ENCODE peak calls at places on chromosome 4, in six cellular contexts. W is tibial artery, C is ovary, B is testis, J is pancreas, D is psoas muscle. E is an unnamed sample. For H3K4me1, the result is how much of the 10 kb centered on the place peaks cover.

GRCh38 chr4:78409612-78410202 is 141.9 kb upstream of the ANXA3 start:
- DNase-seq in W (no peak), C (no peak), B (no peak), J (no peak), D (no peak), E (no peak)

GRCh38 chr4:116480486-116480990 is 604.8 kb downstream of the TRAM1L1 start:
- DNase-seq in W (no peak), C (no peak), B (no peak), J (no peak), D (no peak), E (no peak)

GRCh38 chr4:89357346-89357745 is 49.7 kb upstream of the GPRIN3 start:
- DNase-seq in W (no peak), C (no peak), B (no peak), J (no peak), D (no peak), E (no peak)

GRCh38 chr4:168059251-168059650 is 33.1 kb upstream of the ANXA10 start:
- DNase-seq in W (no peak), C (no peak), B (no peak), J (no peak), D (no peak), E (no peak)

GRCh38 chr4:126894963-126895362 is 737.8 kb upstream of the INTU start:
- DNase-seq in W (no peak), C (no peak), B (no peak), J (no peak), D (no peak), E (no peak)

GRCh38 chr4:155038459-155038858 is 170.0 kb upstream of the NPY2R start:
- DNase-seq in W (no peak), C (no peak), B (no peak), J (no peak), D (no peak), E (no peak)

GRCh38 chr4:6989331-6989923 is 53.7 kb upstream of the TADA2B start:
- DNase-seq in W (no peak), C (no peak), B (no peak), J (no peak), D (no peak), E (no peak)

GRCh38 chr4:73730854-73731253 is 9.5 kb upstream of the CXCL8 start:
- DNase-seq in W (no peak), C (no peak), B (no peak), J (no peak), D (no peak), E (no peak)

GRCh38 chr4:80115368-80116181 is 42.5 kb upstream of the ANTXR2 start:
- DNase-seq in W (no peak), C (no peak), B (no peak), J (peak), D (no peak), E (no peak)

GRCh38 chr4:111454961-111455360 is 690.3 kb upstream of the FAM241A start:
- DNase-seq in W (no peak), C (no peak), B (no peak), J (peak), D (no peak), E (peak)

GRCh38 chr4:120400441-120400840 is 333.8 kb upstream of the MAD2L1 start:
- DNase-seq in W (no peak), C (no peak), B (no peak), J (no peak), D (no peak), E (no peak)

GRCh38 chr4:31275906-31276305 is 555.7 kb downstream of the PCDH7 start:
- DNase-seq in W (no peak), C (no peak), B (no peak), J (no peak), D (no peak), E (no peak)

GRCh38 chr4:118743867-118744266 is 58.7 kb downstream of the METTL14 start:
- DNase-seq in W (no peak), C (no peak), B (no peak), J (no peak), D (no peak), E (no peak)
- H3K4me1 ChIP-seq in W (under half), C (under half), B (under half), J (under half), D (under half), E (under half)

DNA sequence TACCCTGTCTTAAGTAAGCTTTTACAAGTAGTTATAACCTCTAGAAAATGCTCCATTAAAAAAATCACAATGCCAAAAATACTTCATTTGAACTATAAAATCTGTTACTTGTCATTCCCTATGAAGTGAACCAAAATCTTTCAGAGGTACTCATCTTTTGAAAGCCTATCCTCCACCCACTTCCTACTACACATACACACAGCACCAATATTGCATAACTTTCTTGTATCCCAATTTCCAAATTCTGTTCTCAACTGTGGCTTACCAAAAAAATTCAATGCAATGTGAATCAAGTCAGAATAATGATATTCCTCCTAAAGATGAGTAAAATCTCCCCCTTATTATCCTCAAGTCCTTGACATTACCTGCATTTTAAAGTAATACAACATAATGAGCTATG is 15.9 kb downstream of the DHX15 start:
- DNase-seq in W (no peak), C (no peak), B (no peak), J (no peak), D (no peak), E (no peak)
- H3K4me1 ChIP-seq in W (under half), C (under half), B (under half), J (under half), D (under half), E (under half)

GRCh38 chr4:145851516-145852201 is 87.0 kb downstream of the ZNF827 start:
- DNase-seq in W (no peak), C (no peak), B (no peak), J (no peak), D (no peak), E (no peak)
- H3K4me1 ChIP-seq in W (under half), C (under half), B (under half), J (under half), D (under half), E (under half)

GRCh38 chr4:40212674-40213504 is 16.1 kb downstream of the RHOH start:
- DNase-seq in W (no peak), C (no peak), B (no peak), J (no peak), D (no peak), E (no peak)

GRCh38 chr4:40216622-40217366 is 20.0 kb downstream of the RHOH start:
- DNase-seq in W (no peak), C (no peak), B (no peak), J (no peak), D (no peak), E (no peak)

GRCh38 chr4:40214661-40215418 is 18.0 kb downstream of the RHOH start:
- DNase-seq in W (no peak), C (no peak), B (no peak), J (no peak), D (no peak), E (no peak)

GRCh38 chr4:40211224-40212185 is 14.7 kb downstream of the RHOH start:
- DNase-seq in W (no peak), C (no peak), B (no peak), J (no peak), D (no peak), E (no peak)

GRCh38 chr4:40214038-40214437 is 17.2 kb downstream of the RHOH start:
- DNase-seq in W (no peak), C (no peak), B (no peak), J (no peak), D (no peak), E (no peak)
- H3K4me1 ChIP-seq in W (under half), C (under half), B (under half), J (under half), D (under half), E (under half)

GRCh38 chr4:57070461-57070860 is 39.7 kb downstream of the IGFBP7 start:
- DNase-seq in W (no peak), C (no peak), B (no peak), J (no peak), D (no peak), E (no peak)
- H3K4me1 ChIP-seq in W (under half), C (under half), B (under half), J (under half), D (under half), E (under half)

GRCh38 chr4:169253087-169253675 is 17.6 kb downstream of the SH3RF1 start:
- DNase-seq in W (no peak), C (no peak), B (no peak), J (no peak), D (no peak), E (no peak)

GRCh38 chr4:169256856-169257756 is 13.7 kb downstream of the SH3RF1 start:
- DNase-seq in W (no peak), C (no peak), B (no peak), J (no peak), D (no peak), E (no peak)

GRCh38 chr4:169254546-169254983 is 16.2 kb downstream of the SH3RF1 start:
- DNase-seq in W (no peak), C (no peak), B (peak), J (no peak), D (no peak), E (peak)

GRCh38 chr4:169253904-169254303 is 16.9 kb downstream of the SH3RF1 start:
- DNase-seq in W (no peak), C (no peak), B (no peak), J (no peak), D (no peak), E (no peak)

GRCh38 chr4:169256101-169256612 is 14.6 kb downstream of the SH3RF1 start:
- DNase-seq in W (no peak), C (no peak), B (no peak), J (no peak), D (no peak), E (no peak)
- H3K4me1 ChIP-seq in W (under half), C (under half), B (under half), J (half or more), D (half or more), E (under half)

DNA sequence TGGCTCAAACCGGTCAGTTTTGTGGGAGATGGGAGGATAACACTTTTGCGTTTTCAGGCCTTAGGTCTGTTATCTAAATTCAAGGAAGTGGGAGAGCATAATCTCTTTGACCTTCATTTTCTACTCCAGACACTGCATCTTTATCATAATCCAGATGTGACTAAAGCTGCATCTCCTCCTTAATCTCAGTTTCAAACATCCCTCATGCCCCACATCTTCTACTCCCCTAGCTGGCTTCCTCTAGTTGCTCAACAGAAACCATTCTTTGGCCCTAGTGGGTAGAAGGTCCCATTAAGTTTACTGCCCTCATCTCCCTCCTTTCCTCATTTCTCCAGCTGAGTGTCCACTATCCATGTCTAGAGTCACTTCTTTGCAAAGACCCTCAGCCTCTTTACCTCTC is 18.8 kb upstream of the RASL11B start:
- DNase-seq in W (no peak), C (no peak), B (no peak), J (no peak), D (no peak), E (no peak)
- H3K4me1 ChIP-seq in W (under half), C (under half), B (under half), J (under half), D (under half), E (under half)

GRCh38 chr4:141391293-141391692 is 170.6 kb downstream of the ZNF330 start:
- DNase-seq in W (no peak), C (no peak), B (no peak), J (no peak), D (no peak), E (no peak)
- H3K4me1 ChIP-seq in W (under half), C (under half), B (under half), J (under half), D (under half), E (under half)

GRCh38 chr4:83723609-83724008 is 187.7 kb downstream of the GPAT3 start:
- DNase-seq in W (no peak), C (no peak), B (no peak), J (no peak), D (no peak), E (no peak)
- H3K4me1 ChIP-seq in W (under half), C (under half), B (under half), J (under half), D (under half), E (under half)